ENCODE peak calls at places on chromosomes 5 and 9, in four cellular contexts. A is WTC11, N is SK-N-SH, S is GM12878. Y is an unnamed sample.

GRCh38 chr9:94843089-94843488 is 116.6 kb downstream of the AOPEP start:
- DNase-seq in A (no peak), S (no peak), N (no peak), Y (no peak)

GRCh38 chr5:4563400-4563799 is 576.7 kb upstream of the ADAMTS16 start:
- DNase-seq in A (peak), S (no peak), N (no peak), Y (peak)

GRCh38 chr9:125794708-125795107 is 47.5 kb downstream of the PBX3 start:
- DNase-seq in S (no peak), A (no peak), N (no peak), Y (no peak)

GRCh38 chr5:67047180-67047579 is 149.4 kb downstream of the CD180 start:
- DNase-seq in S (no peak), N (peak), A (no peak), Y (no peak)

GRCh38 chr5:43615445-43616184 is 12.6 kb downstream of the NNT start:
- DNase-seq in A (no peak), S (no peak), N (no peak), Y (no peak)

GRCh38 chr5:50759526-50760280 is 93.3 kb downstream of the PARP8 start:
- DNase-seq in N (no peak), S (no peak), A (no peak), Y (no peak)

GRCh38 chr5:144594919-144595318 is 424.2 kb downstream of the KCTD16 start:
- DNase-seq in N (no peak), A (no peak), S (no peak), Y (no peak)

GRCh38 chr9:20271723-20272122 is 350.6 kb downstream of the MLLT3 start:
- DNase-seq in A (no peak), S (no peak), N (peak), Y (no peak)

GRCh38 chr5:29039994-29040393 is 2001.6 kb upstream of the CDH9 start:
- DNase-seq in S (no peak), A (no peak), N (no peak), Y (no peak)

GRCh38 chr5:172175263-172175719 is 12.7 kb downstream of the STK10 start:
- DNase-seq in S (peak), A (no peak), N (no peak), Y (no peak)

GRCh38 chr5:147508711-147509040 is 1.2 kb downstream of the DPYSL3 start:
- DNase-seq in A (no peak), S (no peak), N (no peak), Y (no peak)

GRCh38 chr5:100520348-100520747 is 14.8 kb upstream of the FAM174A start:
- DNase-seq in S (no peak), A (peak), N (no peak), Y (no peak)
- TF ChIP-seq USF1 in S (no peak), A (no peak), N (no peak), Y (no peak)

GRCh38 chr5:174567506-174568141 is 156.8 kb upstream of the MSX2 start:
- DNase-seq in A (no peak), N (no peak), S (no peak), Y (no peak)
- TF ChIP-seq USF1 in A (no peak), N (no peak), S (no peak), Y (no peak)

GRCh38 chr5:128736567-128736966 is 198.5 kb upstream of the FBN2 start:
- DNase-seq in S (no peak), A (no peak), N (no peak), Y (no peak)
- TF ChIP-seq USF1 in S (no peak), A (no peak), N (no peak), Y (no peak)

GRCh38 chr9:111038336-111039202 is at the start of gene LPAR1:
- DNase-seq in S (no peak), A (peak), N (peak), Y (no peak)
- TF ChIP-seq USF1 in S (no peak), A (no peak), N (no peak), Y (no peak)

DNA sequence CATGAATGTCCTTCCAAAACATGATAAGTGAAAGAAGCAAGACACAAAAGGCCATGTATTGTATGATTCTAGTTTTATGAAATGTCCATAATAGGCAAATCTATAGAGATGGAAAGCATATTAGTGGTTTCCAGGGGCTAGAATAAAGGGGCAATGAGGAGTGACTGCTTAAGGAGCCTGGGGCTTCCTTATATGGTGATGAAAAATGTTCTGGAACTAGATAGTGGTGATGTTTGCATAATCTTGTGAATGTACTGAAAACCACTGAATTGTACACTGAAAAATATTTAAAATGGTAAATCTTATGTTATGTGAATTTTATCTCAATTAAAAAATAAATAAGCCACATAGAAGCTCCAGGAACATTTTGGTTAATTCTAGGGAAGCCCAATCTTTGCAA is 144.4 kb upstream of the ANKRD55 start:
- DNase-seq in N (no peak), S (no peak), A (no peak), Y (no peak)
- TF ChIP-seq USF1 in N (no peak), S (no peak), A (no peak), Y (no peak)

GRCh38 chr9:17837931-17838330 is 259.1 kb downstream of the SH3GL2 start:
- DNase-seq in N (no peak), S (no peak), A (no peak), Y (no peak)
- TF ChIP-seq USF1 in N (no peak), S (no peak), A (no peak), Y (no peak)

DNA sequence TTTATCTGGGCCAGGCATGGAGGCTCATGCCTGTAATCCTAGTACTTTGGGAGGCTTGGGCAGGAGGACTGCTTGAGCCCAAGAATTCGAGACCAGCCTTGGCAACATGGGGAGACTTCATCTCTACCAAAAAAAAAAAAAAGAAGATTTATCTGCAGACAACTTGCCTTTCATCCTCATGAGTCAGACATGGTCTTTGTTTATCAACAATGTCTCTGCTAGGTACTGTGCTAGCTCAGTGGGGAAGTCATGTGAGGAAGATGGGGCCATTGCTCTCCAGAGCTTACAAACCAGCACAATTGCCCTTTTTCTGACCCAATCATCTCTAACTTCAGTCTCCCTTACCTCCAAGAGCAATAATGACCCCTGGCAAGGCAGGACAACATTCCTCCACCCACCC is 1.6 kb downstream of the URM1 start:
- DNase-seq in N (no peak), S (no peak), A (no peak), Y (no peak)
- TF ChIP-seq USF1 in N (no peak), S (no peak), A (no peak), Y (peak)

Y was measured in K562.